ENCODE peak calls at places on chromosomes 11 and 22, in five cellular contexts. K is nephron progenitor cell, C is RWPE1, Z is astrocyte of the spinal cord, O is tibial nerve. A is an unnamed sample.

GRCh38 chr11:10807629-10808552 is 835 bp downstream of the EIF4G2 start:
- DNase-seq in K (peak), C (peak), O (peak), Z (peak), A (peak)

GRCh38 chr11:66607126-66607834 is 9.2 kb upstream of the RBM14 start:
- DNase-seq in C (peak), K (no peak), O (peak), Z (peak), A (peak)

GRCh38 chr22:32932176-32932575 is 126.0 kb downstream of the SYN3 start:
- DNase-seq in C (no peak), Z (no peak), O (no peak), K (no peak), A (peak)

GRCh38 chr22:30474683-30475424 is 3.0 kb upstream of the SEC14L3 start:
- DNase-seq in C (no peak), O (no peak), K (no peak), Z (no peak), A (no peak)

GRCh38 chr22:37562049-37562784 is 1.9 kb downstream of the CDC42EP1 start:
- DNase-seq in O (no peak), Z (no peak), K (no peak), C (no peak), A (no peak)

GRCh38 chr22:39496131-39496838 is 5.8 kb upstream of the MIEF1 start:
- DNase-seq in Z (peak), O (peak), K (peak), C (no peak), A (peak)

GRCh38 chr11:110858556-110858921 is 146.3 kb upstream of the ARHGAP20 start:
- DNase-seq in C (no peak), Z (peak), O (peak), K (peak), A (no peak)

GRCh38 chr11:95144313-95145235 is 54.9 kb downstream of the ENDOD1 start:
- DNase-seq in Z (no peak), K (no peak), O (no peak), C (no peak), A (no peak)

GRCh38 chr11:9016916-9017642 is 13.3 kb upstream of the NRIP3 start:
- DNase-seq in C (no peak), O (no peak), K (no peak), Z (no peak), A (no peak)

GRCh38 chr11:120344302-120345004 is 8.2 kb downstream of the ARHGEF12 start:
- DNase-seq in K (no peak), C (no peak), O (no peak), Z (peak), A (peak)

GRCh38 chr22:24189249-24190158 is 8.2 kb downstream of the SUSD2 start:
- DNase-seq in Z (peak), K (peak), C (peak), O (peak), A (peak)

GRCh38 chr22:49632199-49633009 is 195.3 kb downstream of the BRD1 start:
- DNase-seq in K (peak), C (peak), Z (peak), O (no peak), A (no peak)

GRCh38 chr22:32340437-32340836 is 17.2 kb upstream of the RFPL3 start:
- DNase-seq in K (no peak), C (no peak), Z (no peak), O (no peak), A (no peak)

GRCh38 chr22:21677606-21678443 is 12.0 kb downstream of the PPIL2 start:
- DNase-seq in K (no peak), Z (no peak), C (no peak), O (no peak), A (no peak)

GRCh38 chr11:105298630-105299029 is 159.1 kb upstream of the CARD18 start:
- DNase-seq in Z (peak), K (no peak), C (peak), O (no peak), A (peak)

GRCh38 chr11:12007769-12008737 is at the start of gene DKK3:
- DNase-seq in O (no peak), K (peak), Z (no peak), C (peak), A (peak)

GRCh38 chr11:46480166-46480726 is 88.7 kb upstream of the CHRM4 start:
- DNase-seq in Z (no peak), C (no peak), O (no peak), K (no peak), A (no peak)

GRCh38 chr11:119091966-119092879 is 7.5 kb downstream of the HMBS start:
- DNase-seq in C (no peak), O (no peak), Z (no peak), K (no peak), A (no peak)

GRCh38 chr11:92284107-92284506 is 59.5 kb downstream of the FAT3 start:
- DNase-seq in Z (no peak), K (no peak), C (no peak), O (no peak), A (no peak)

GRCh38 chr11:120186799-120187591 is 23.8 kb upstream of the OAF start:
- DNase-seq in C (peak), Z (no peak), O (no peak), K (no peak), A (peak)

GRCh38 chr22:48491451-48491941 is 1336.2 kb downstream of the BRD1 start:
- DNase-seq in K (no peak), C (no peak), Z (no peak), O (no peak), A (no peak)

GRCh38 chr22:48488611-48489456 is 1338.8 kb downstream of the BRD1 start:
- DNase-seq in K (peak), O (no peak), C (no peak), Z (no peak), A (no peak)

GRCh38 chr22:48490513-48491411 is 1336.9 kb downstream of the BRD1 start:
- DNase-seq in C (no peak), K (no peak), O (no peak), Z (no peak), A (no peak)

GRCh38 chr22:48488149-48488551 is 1339.5 kb downstream of the BRD1 start:
- DNase-seq in C (no peak), Z (no peak), O (no peak), K (no peak), A (no peak)

DNA sequence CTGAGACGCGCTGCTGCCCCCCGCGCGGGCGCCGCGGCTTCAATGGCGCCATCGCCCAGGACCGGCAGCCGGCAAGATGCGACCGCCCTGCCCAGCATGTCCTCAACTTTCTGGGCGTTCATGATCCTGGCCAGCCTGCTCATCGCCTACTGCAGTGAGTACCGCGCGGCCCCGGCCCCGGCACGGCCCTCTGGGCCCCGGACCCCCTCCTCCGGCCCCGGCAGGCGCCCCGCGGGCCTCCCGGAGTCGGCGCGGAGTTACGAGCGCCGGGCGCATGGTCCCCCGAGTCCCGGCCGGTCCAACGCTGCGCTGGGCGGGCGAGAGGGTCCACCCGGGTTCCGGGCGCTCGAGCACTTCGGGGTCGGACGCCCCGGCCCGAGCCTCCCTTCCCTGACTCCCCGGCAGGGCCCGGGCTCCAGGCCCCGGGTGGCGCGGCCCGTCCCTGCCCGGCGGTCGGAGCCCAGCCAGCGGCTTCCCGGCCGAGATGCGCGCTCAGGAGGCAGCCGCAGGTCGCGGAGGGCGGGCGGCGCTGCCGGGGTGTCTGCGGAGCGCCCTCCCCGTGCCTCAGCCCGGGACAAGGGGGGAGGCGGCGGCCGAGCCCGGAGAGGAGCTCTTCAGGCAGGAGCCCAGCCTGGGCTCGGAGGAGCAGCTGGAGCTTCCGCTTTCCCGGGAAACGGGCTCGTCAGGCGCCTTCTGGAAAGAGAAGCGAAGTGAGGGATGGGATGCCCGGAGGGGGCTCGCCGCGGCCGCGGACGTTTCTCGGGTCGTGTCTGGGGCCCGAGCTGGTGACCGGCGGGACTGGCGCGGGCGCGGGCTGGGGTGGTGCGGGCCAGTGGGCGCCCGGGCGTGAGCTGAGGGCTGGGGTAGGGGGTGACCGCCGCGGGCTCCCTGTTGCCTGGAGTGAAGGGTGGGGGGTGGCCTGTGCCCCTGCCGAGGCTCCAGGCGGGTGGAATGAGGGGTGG is 1337.8 kb downstream of the BRD1 start:
- DNase-seq in O (no peak), C (no peak), K (peak), Z (peak), A (no peak)
- TF ChIP-seq CTCF in O (no peak), C (no peak), K (no peak), Z (no peak), A (no peak)

GRCh38 chr11:43573233-43573632 is 107.3 kb upstream of the HSD17B12 start:
- DNase-seq in C (no peak), K (peak), Z (no peak), O (no peak), A (no peak)
- TF ChIP-seq CTCF in C (peak), K (peak), Z (peak), O (no peak), A (peak)

DNA sequence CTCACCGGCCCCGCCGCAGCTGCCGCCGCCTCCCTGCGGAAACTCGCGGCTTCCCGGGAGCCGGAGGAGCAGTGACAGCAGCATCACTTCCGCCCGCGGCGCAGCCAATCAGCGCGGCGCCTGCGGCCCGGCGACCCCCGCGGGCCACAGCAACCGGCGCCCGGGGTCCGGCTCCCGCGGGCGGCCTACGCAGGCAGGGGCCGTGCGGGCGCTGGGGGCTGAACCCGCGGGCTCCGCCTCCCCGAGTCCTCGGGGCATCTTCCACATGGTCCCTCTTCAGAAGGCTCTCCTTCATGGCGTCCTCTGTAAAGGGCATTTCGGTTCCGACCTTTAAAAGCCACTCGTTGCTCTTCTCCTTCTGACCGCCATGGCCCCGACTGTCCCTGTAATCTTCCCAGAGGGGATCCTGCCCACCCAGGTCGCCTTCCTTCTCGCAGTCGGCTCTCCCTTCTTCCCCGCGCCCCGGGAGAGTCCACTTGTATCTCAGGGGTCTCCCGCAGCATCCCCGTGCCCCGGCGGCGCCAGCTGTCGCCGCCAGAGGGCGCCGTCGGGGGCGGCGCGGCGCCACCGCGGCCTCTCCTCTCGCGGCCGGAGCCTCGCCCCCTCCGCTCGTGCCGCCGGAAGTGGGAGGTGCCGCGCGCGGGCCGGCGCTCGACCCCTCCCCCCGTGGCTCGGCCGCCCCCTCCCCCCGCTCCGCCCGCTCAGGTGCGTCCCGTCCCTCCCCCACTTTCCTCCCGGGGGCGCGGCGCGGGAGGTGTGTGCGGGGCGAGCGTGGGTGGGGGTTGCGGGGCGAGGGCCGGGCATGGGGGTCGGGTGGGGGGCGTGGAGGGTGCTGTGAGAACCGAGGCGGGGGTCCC is at the start of the genes PCSK7 and RNF214:
- DNase-seq in K (peak), C (peak), Z (peak), O (peak), A (peak)
- TF ChIP-seq CTCF in K (peak), C (peak), Z (peak), O (peak), A (peak)

GRCh38 chr11:30348035-30348434 is 25.1 kb downstream of the ARL14EP start:
- DNase-seq in Z (no peak), K (no peak), O (no peak), C (no peak), A (no peak)

GRCh38 chr11:30344085-30344484 is 21.2 kb downstream of the ARL14EP start:
- DNase-seq in K (no peak), Z (no peak), O (no peak), C (no peak), A (no peak)

GRCh38 chr11:30342736-30343166 is 19.8 kb downstream of the ARL14EP start:
- DNase-seq in C (no peak), K (no peak), Z (no peak), O (no peak), A (no peak)

GRCh38 chr11:30345644-30346043 is 22.7 kb downstream of the ARL14EP start:
- DNase-seq in Z (no peak), O (no peak), K (no peak), C (no peak), A (no peak)

DNA sequence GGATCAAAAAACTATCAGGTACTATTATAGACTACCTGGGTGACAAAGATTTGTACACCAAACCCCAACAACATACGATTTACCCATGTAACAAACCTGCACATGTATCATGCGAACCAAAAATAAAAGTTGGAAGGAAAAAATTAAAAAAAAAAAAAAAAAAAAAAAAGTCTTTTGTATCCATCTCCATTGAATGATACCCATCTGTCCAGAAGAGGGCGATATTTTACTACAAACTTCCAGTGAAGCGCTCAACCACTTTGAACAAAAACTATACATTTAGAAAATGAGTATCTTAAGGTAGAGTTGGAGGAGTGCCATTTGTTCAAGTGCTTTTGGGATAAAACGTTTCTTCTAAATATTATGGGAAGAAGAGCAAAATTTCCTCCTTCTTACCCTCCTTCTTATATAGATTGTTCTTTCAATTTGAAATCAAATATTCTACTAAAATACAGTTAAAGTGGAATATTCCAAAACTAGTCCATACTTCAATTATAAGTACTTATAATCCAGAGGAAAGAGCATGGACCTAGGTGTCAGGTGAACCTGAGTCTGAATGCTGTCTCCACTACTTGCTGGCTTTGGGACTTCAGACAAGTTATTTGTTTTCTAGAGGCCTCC is 23.3 kb downstream of the ARL14EP start:
- DNase-seq in K (peak), O (no peak), Z (peak), C (peak), A (peak)
- TF ChIP-seq CTCF in K (peak), O (peak), Z (peak), C (peak), A (peak)

DNA sequence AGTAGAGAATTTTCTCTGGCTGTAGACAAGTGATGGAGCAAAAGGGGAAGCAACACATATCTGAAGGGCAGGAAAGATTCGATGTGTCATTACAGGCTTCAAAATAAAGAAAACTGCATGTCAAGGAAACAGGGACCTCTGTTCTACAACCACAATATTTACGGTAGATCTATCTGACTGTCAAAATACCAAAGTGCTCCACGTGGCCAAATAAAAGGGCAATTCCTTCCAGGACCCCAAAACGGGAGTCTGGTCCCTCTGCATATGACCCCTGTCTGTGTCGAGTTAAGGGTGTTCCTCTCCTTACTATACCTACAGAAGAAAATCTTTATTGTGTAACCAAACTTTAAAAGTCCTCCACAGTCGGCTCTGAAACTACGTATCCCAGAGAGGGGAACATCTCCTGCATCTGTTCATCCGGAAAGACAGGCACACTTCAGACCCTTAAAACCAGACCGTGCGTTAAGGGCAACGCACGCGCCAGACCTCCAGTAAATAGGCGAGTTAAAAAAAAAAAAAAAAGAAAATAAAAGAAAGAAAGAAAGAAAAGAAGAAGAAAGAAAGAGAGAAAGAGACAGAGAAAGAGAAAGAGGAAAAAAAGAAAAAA is 753 bp downstream of the CLNS1A start:
- DNase-seq in K (no peak), O (no peak), Z (no peak), C (no peak), A (no peak)
- TF ChIP-seq CTCF in K (no peak), O (no peak), Z (no peak), C (no peak), A (no peak)

GRCh38 chr11:75767793-75768111 is 826 bp upstream of the DGAT2 start:
- DNase-seq in O (no peak), C (no peak), Z (no peak), K (no peak), A (no peak)

GRCh38 chr11:75767228-75767572 is 1.4 kb upstream of the DGAT2 start:
- DNase-seq in C (no peak), O (no peak), Z (no peak), K (no peak), A (no peak)

GRCh38 chr11:75768909-75769771 is 562 bp downstream of the DGAT2 start:
- DNase-seq in C (peak), Z (no peak), O (no peak), K (no peak), A (no peak)

GRCh38 chr11:75766449-75767227 is 1.9 kb upstream of the DGAT2 start:
- DNase-seq in Z (no peak), C (no peak), K (no peak), O (no peak), A (no peak)

DNA sequence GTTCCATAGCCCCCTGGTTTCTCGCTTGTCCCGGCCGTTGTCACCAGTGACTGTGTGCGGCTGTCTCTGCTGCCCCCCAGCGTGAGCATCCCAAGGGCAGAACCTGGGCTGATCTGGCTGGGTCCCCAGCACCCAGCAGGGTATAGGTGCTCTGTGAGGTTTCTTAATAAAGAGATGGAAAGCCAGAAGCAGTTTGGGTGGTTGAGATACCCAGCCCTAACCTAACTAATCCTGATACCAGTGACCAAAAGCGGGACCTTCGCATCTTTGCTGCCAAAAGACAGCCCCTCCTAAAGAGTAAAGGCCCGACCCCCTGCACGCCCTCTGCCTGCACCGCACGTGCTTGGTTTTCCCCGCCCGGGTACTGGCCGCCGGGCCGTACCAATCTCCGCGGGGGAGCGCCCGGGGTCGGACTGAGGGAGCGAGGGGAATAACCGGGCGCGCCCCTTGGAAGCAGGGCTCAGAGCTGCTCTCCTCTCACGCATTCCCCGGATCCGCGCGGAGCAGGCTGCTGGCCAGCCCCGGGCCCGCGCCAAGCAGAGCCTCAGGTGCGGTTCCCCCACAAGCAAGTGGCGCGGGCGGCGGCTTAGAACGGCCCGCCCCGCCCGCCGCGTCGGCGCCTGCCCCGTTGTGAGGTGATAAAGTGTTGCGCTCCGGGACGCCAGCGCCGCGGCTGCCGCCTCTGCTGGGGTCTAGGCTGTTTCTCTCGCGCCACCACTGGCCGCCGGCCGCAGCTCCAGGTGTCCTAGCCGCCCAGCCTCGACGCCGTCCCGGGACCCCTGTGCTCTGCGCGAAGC is at the start of gene DGAT2:
- DNase-seq in O (peak), K (peak), Z (peak), C (peak), A (no peak)
- TF ChIP-seq CTCF in O (no peak), K (peak), Z (no peak), C (peak), A (no peak)

A was measured in HFFc6.